ENCODE peak calls at places on chromosomes 2 and 18, in six cellular contexts. S, Z, U, B, N and E are unnamed samples.

GRCh38 chr2:173806761-173807160 is 158.4 kb downstream of the SP3 start:
- DNase-seq in S (no peak), Z (no peak), U (no peak), B (no peak), N (peak; percentile 30), E (no peak)

GRCh38 chr2:12222561-12222960 is 476.1 kb downstream of the LPIN1 start:
- DNase-seq in S (no peak), Z (no peak), U (no peak), B (no peak), N (peak; percentile 10), E (no peak)

GRCh38 chr2:181047829-181048228 is 67.4 kb downstream of the UBE2E3 start:
- DNase-seq in S (no peak), Z (no peak), U (no peak), B (no peak), N (no peak), E (no peak)

GRCh38 chr2:20621366-20622295 is 29.3 kb downstream of the HS1BP3 start:
- DNase-seq in S (no peak), Z (peak; percentile 60), U (peak; percentile 33), B (no peak), N (no peak), E (peak; percentile 24)

GRCh38 chr2:42207826-42208225 is 38.7 kb downstream of the EML4 start:
- DNase-seq in S (no peak), Z (no peak), U (no peak), B (no peak), N (no peak), E (no peak)

GRCh38 chr2:195548198-195548940 is 108.7 kb upstream of the SLC39A10 start:
- DNase-seq in S (no peak), Z (no peak), U (no peak), B (no peak), N (no peak), E (no peak)

GRCh38 chr18:48827321-48828200 is 123.2 kb downstream of the SMAD7 start:
- DNase-seq in S (no peak), Z (peak; percentile 57), U (no peak), B (no peak), N (no peak), E (no peak)

GRCh38 chr2:213069531-213069930 is 81.9 kb downstream of the IKZF2 start:
- DNase-seq in S (no peak), Z (no peak), U (no peak), B (no peak), N (no peak), E (no peak)

GRCh38 chr2:25309402-25309801 is 32.3 kb downstream of the DNMT3A start:
- DNase-seq in S (peak; percentile 8), Z (no peak), U (no peak), B (peak; percentile 45), N (peak; percentile 29), E (peak; percentile 66)

GRCh38 chr2:37449686-37450392 is 105.4 kb downstream of the QPCT start:
- DNase-seq in S (no peak), Z (no peak), U (no peak), B (no peak), N (no peak), E (no peak)

GRCh38 chr2:159053186-159054031 is 85.0 kb downstream of the TANC1 start:
- DNase-seq in S (no peak), Z (no peak), U (no peak), B (no peak), N (no peak), E (no peak)

GRCh38 chr2:98180456-98180855 is 93.5 kb downstream of the VWA3B start:
- DNase-seq in S (no peak), Z (no peak), U (no peak), B (no peak), N (peak; percentile 88), E (no peak)

GRCh38 chr2:35409762-35410161 is 945.8 kb upstream of the CRIM1 start:
- DNase-seq in S (no peak), Z (no peak), U (no peak), B (no peak), N (no peak), E (no peak)

GRCh38 chr2:105447476-105447875 is 48.6 kb upstream of the FHL2 start:
- DNase-seq in S (no peak), Z (no peak), U (no peak), B (no peak), N (peak; percentile 74), E (no peak)

GRCh38 chr2:29562319-29562718 is 359.1 kb downstream of the ALK start:
- DNase-seq in S (no peak), Z (no peak), U (no peak), B (no peak), N (no peak), E (no peak)

GRCh38 chr2:170873035-170873692 is 55.9 kb upstream of the GORASP2 start:
- DNase-seq in S (peak; percentile 76), Z (no peak), U (peak; percentile 76), B (peak; percentile 49), N (peak; percentile 64), E (peak; percentile 75)

GRCh38 chr2:18446715-18447114 is 113.7 kb downstream of the RDH14 start:
- DNase-seq in S (no peak), Z (no peak), U (no peak), B (no peak), N (no peak), E (no peak)

GRCh38 chr2:32678825-32679224 is 51.0 kb downstream of the TTC27 start:
- DNase-seq in S (no peak), Z (no peak), U (no peak), B (no peak), N (no peak), E (no peak)

GRCh38 chr18:64380117-64380516 is 231.2 kb upstream of the LINC00305 start:
- DNase-seq in S (no peak), Z (no peak), U (no peak), B (no peak), N (no peak), E (no peak)

GRCh38 chr2:8827729-8828128 is 9.7 kb downstream of the KIDINS220 start:
- DNase-seq in S (no peak), Z (no peak), U (no peak), B (no peak), N (no peak), E (no peak)

GRCh38 chr2:59584958-59585357 is 968.5 kb downstream of the BCL11A start:
- DNase-seq in S (no peak), Z (no peak), U (no peak), B (no peak), N (peak; percentile 9), E (no peak)

GRCh38 chr2:147096671-147097070 is 748.2 kb upstream of the ACVR2A start:
- DNase-seq in S (no peak), Z (no peak), U (no peak), B (no peak), N (peak; percentile 62), E (no peak)

GRCh38 chr18:30192216-30192615 is 850.3 kb downstream of the DSC3 start:
- DNase-seq in S (no peak), Z (no peak), U (no peak), B (no peak), N (no peak), E (no peak)

GRCh38 chr18:8706981-8707940 is 1.9 kb downstream of the MTCL1 start:
- DNase-seq in S (no peak), Z (no peak), U (no peak), B (no peak), N (peak; percentile 78), E (peak; percentile 50)

GRCh38 chr2:85748948-85749875 is 4.6 kb upstream of the ATOH8 start:
- DNase-seq in S (no peak), Z (no peak), U (no peak), B (no peak), N (no peak), E (peak; percentile 62)

GRCh38 chr2:172836386-172837200 is 100.9 kb downstream of the RAPGEF4 start:
- DNase-seq in S (no peak), Z (no peak), U (no peak), B (peak; percentile 14), N (peak; percentile 97), E (no peak)

GRCh38 chr2:235716875-235717496 is 223.1 kb downstream of the AGAP1 start:
- DNase-seq in S (no peak), Z (no peak), U (no peak), B (no peak), N (no peak), E (no peak)

GRCh38 chr2:189542145-189542882 is 38.3 kb downstream of the SLC40A1 start:
- DNase-seq in S (no peak), Z (no peak), U (no peak), B (no peak), N (peak; percentile 34), E (no peak)

GRCh38 chr18:22282311-22283235 is 113.2 kb downstream of the GATA6 start:
- DNase-seq in S (no peak), Z (no peak), U (no peak), B (peak; percentile 81), N (peak; percentile 83), E (no peak)

GRCh38 chr2:128155970-128156369 is 65.0 kb downstream of the UGGT1 start:
- DNase-seq in S (no peak), Z (no peak), U (no peak), B (no peak), N (no peak), E (no peak)

GRCh38 chr18:35964319-35964718 is 8.2 kb upstream of the RMP24 start:
- DNase-seq in S (no peak), Z (no peak), U (no peak), B (no peak), N (no peak), E (no peak)

GRCh38 chr2:205702576-205702975 is 20.3 kb downstream of the NRP2 start:
- DNase-seq in S (no peak), Z (no peak), U (no peak), B (no peak), N (peak; percentile 62), E (no peak)

GRCh38 chr2:171706152-171706803 is 19.0 kb downstream of the DYNC1I2 start:
- DNase-seq in S (no peak), Z (no peak), U (no peak), B (no peak), N (peak; percentile 18), E (no peak)

GRCh38 chr2:58052978-58053377 is 6.4 kb downstream of the VRK2 start:
- DNase-seq in S (no peak), Z (no peak), U (no peak), B (no peak), N (peak; percentile 36), E (no peak)

GRCh38 chr2:83782122-83782521 is 677.0 kb downstream of the SUCLG1 start:
- DNase-seq in S (no peak), Z (no peak), U (no peak), B (no peak), N (peak; percentile 4), E (no peak)

GRCh38 chr2:146450131-146450530 is 1394.7 kb upstream of the ACVR2A start:
- DNase-seq in S (no peak), Z (no peak), U (no peak), B (no peak), N (peak; percentile 41), E (no peak)

GRCh38 chr2:64440831-64441230 is 13.1 kb upstream of the LGALSL start:
- DNase-seq in S (no peak), Z (no peak), U (no peak), B (no peak), N (no peak), E (no peak)

GRCh38 chr2:175111200-175111657 is 56.8 kb downstream of the ATF2 start:
- DNase-seq in S (peak; percentile 12), Z (no peak), U (no peak), B (peak; percentile 28), N (peak; percentile 67), E (no peak)

GRCh38 chr18:12777543-12777942 is 74.7 kb downstream of the PSMG2 start:
- DNase-seq in S (no peak), Z (peak; percentile 82), U (no peak), B (no peak), N (no peak), E (no peak)

GRCh38 chr2:48018480-48018879 is 112.2 kb upstream of the FBXO11 start:
- DNase-seq in S (no peak), Z (no peak), U (no peak), B (no peak), N (no peak), E (no peak)